ENCODE peak calls at places on chromosomes 16 and 17, in eight cellular contexts. One of them, this sample, is unnamed.
A peak's percentile ranks its signal among the peaks of the same experiment; 100 is the strongest.

GRCh38 chr16:89338863-89339262 is 121.4 kb downstream of the ZNF778 start:
- DNase-seq in AG20443: no peak
- DNase-seq in mesendoderm: no peak
- DNase-seq in OCI-M1: no peak
- DNase-seq in T-helper 2 cell: no peak
- DNase-seq in uterus: no peak
- DNase-seq in GM10248: no peak
- DNase-seq in myocyte: no peak
- DNase-seq in this sample: no peak

GRCh38 chr17:5002121-5002788 is 4.5 kb downstream of the KIF1C start:
- DNase-seq in uterus: no peak
- DNase-seq in OCI-M1: no peak
- DNase-seq in myocyte: no peak
- DNase-seq in T-helper 2 cell: no peak
- DNase-seq in AG20443: no peak
- DNase-seq in GM10248: no peak
- DNase-seq in mesendoderm: no peak
- DNase-seq in this sample: no peak

GRCh38 chr17:7744416-7744815 is 26.9 kb downstream of the DNAH2 start:
- DNase-seq in uterus: no peak
- DNase-seq in mesendoderm: no peak
- DNase-seq in OCI-M1: no peak
- DNase-seq in AG20443: no peak
- DNase-seq in T-helper 2 cell: no peak
- DNase-seq in GM10248: no peak
- DNase-seq in myocyte: no peak
- DNase-seq in this sample: no peak

GRCh38 chr17:5588584-5588983 is 4.3 kb upstream of the NLRP1 start:
- DNase-seq in GM10248: no peak
- DNase-seq in AG20443: peak; percentile 4
- DNase-seq in uterus: no peak
- DNase-seq in T-helper 2 cell: no peak
- DNase-seq in myocyte: no peak
- DNase-seq in OCI-M1: no peak
- DNase-seq in mesendoderm: no peak
- DNase-seq in this sample: no peak

GRCh38 chr16:82002831-82003230 is 8.4 kb downstream of the SDR42E1 start:
- DNase-seq in OCI-M1: no peak
- DNase-seq in myocyte: no peak
- DNase-seq in T-helper 2 cell: no peak
- DNase-seq in mesendoderm: no peak
- DNase-seq in uterus: no peak
- DNase-seq in AG20443: no peak
- DNase-seq in GM10248: no peak
- DNase-seq in this sample: no peak

GRCh38 chr17:51540151-51540550 is 279.8 kb downstream of the UTP18 start:
- DNase-seq in OCI-M1: no peak
- DNase-seq in uterus: no peak
- DNase-seq in AG20443: no peak
- DNase-seq in GM10248: no peak
- DNase-seq in myocyte: no peak
- DNase-seq in T-helper 2 cell: no peak
- DNase-seq in mesendoderm: peak; percentile 10
- DNase-seq in this sample: no peak

GRCh38 chr17:47935961-47936360 is 5.4 kb upstream of the PNPO start:
- DNase-seq in T-helper 2 cell: no peak
- DNase-seq in GM10248: no peak
- DNase-seq in uterus: no peak
- DNase-seq in mesendoderm: no peak
- DNase-seq in OCI-M1: peak; percentile 77
- DNase-seq in AG20443: peak; percentile 69
- DNase-seq in myocyte: peak; percentile 85
- DNase-seq in this sample: no peak

GRCh38 chr17:63609820-63610573 is 9.3 kb downstream of the TACO1 start:
- DNase-seq in mesendoderm: no peak
- DNase-seq in OCI-M1: no peak
- DNase-seq in uterus: no peak
- DNase-seq in T-helper 2 cell: no peak
- DNase-seq in myocyte: no peak
- DNase-seq in AG20443: no peak
- DNase-seq in GM10248: no peak
- DNase-seq in this sample: no peak

GRCh38 chr16:88964636-88965035 is 12.4 kb downstream of the CBFA2T3 start:
- DNase-seq in myocyte: no peak
- DNase-seq in uterus: no peak
- DNase-seq in mesendoderm: no peak
- DNase-seq in GM10248: no peak
- DNase-seq in T-helper 2 cell: no peak
- DNase-seq in AG20443: no peak
- DNase-seq in OCI-M1: no peak
- DNase-seq in this sample: no peak

GRCh38 chr16:82044585-82044911 is 9.5 kb downstream of the HSD17B2 start:
- DNase-seq in T-helper 2 cell: no peak
- DNase-seq in OCI-M1: no peak
- DNase-seq in GM10248: no peak
- DNase-seq in mesendoderm: no peak
- DNase-seq in myocyte: no peak
- DNase-seq in AG20443: no peak
- DNase-seq in uterus: no peak
- DNase-seq in this sample: no peak

GRCh38 chr17:72600934-72601333 is 480.1 kb downstream of the SOX9 start:
- DNase-seq in AG20443: peak; percentile 69
- DNase-seq in T-helper 2 cell: no peak
- DNase-seq in GM10248: no peak
- DNase-seq in OCI-M1: no peak
- DNase-seq in mesendoderm: no peak
- DNase-seq in uterus: no peak
- DNase-seq in myocyte: peak; percentile 36
- DNase-seq in this sample: no peak

GRCh38 chr17:72030067-72030899 is 90.5 kb upstream of the SOX9 start:
- DNase-seq in myocyte: peak; percentile 62
- DNase-seq in mesendoderm: peak; percentile 97
- DNase-seq in T-helper 2 cell: no peak
- DNase-seq in GM10248: peak; percentile 50
- DNase-seq in uterus: peak; percentile 16
- DNase-seq in AG20443: peak; percentile 74
- DNase-seq in OCI-M1: no peak
- DNase-seq in this sample: peak; percentile 28

GRCh38 chr17:18324140-18325049 is 9.3 kb downstream of the SMCR8 start:
- DNase-seq in T-helper 2 cell: no peak
- DNase-seq in myocyte: no peak
- DNase-seq in uterus: no peak
- DNase-seq in mesendoderm: peak; percentile 51
- DNase-seq in GM10248: no peak
- DNase-seq in AG20443: no peak
- DNase-seq in OCI-M1: no peak
- DNase-seq in this sample: no peak

GRCh38 chr16:14618566-14618965 is 11.5 kb downstream of the PARN start:
- DNase-seq in GM10248: no peak
- DNase-seq in mesendoderm: no peak
- DNase-seq in uterus: no peak
- DNase-seq in OCI-M1: no peak
- DNase-seq in T-helper 2 cell: no peak
- DNase-seq in AG20443: no peak
- DNase-seq in myocyte: no peak
- DNase-seq in this sample: no peak

GRCh38 chr16:10957771-10958486 is 13.6 kb downstream of the CLEC16A start:
- DNase-seq in OCI-M1: peak; percentile 80
- DNase-seq in T-helper 2 cell: no peak
- DNase-seq in uterus: no peak
- DNase-seq in AG20443: no peak
- DNase-seq in myocyte: no peak
- DNase-seq in GM10248: no peak
- DNase-seq in mesendoderm: no peak
- DNase-seq in this sample: no peak

GRCh38 chr16:84663433-84664101 is 15.3 kb downstream of the KLHL36 start:
- DNase-seq in GM10248: peak; percentile 63
- DNase-seq in AG20443: no peak
- DNase-seq in T-helper 2 cell: no peak
- DNase-seq in uterus: no peak
- DNase-seq in OCI-M1: no peak
- DNase-seq in myocyte: no peak
- DNase-seq in mesendoderm: no peak
- DNase-seq in this sample: no peak

This sample was measured in kidney epithelial cell.